ENCODE peak calls at places on chromosome 11, in nine cellular contexts. O is A549; E is CD8-positive, alpha-beta memory T cell; S is effector memory CD4-positive, alpha-beta T cell; D is aorta; L is AG04449; Q is Peyer's patch; I is choroid plexus epithelial cell; F is GM12865. K is an unnamed sample.

GRCh38 chr11:2768471-2769408 is 68.9 kb upstream of the KCNQ1OT1 start:
- DNase-seq in O (peak), E (no peak), S (no peak), D (peak), L (peak), Q (peak), I (peak), F (no peak), K (no peak)

GRCh38 chr11:19679952-19680823 is 32.4 kb upstream of the NAV2 start:
- DNase-seq in O (peak), E (no peak), S (no peak), D (peak), L (peak), Q (peak), I (peak), F (no peak), K (peak)

GRCh38 chr11:12625438-12626071 is 48.7 kb upstream of the TEAD1 start:
- DNase-seq in O (no peak), E (no peak), S (no peak), D (no peak), L (peak), Q (no peak), I (peak), F (no peak), K (peak)

GRCh38 chr11:62880231-62880802 is 379 bp upstream of the SLC3A2 start:
- DNase-seq in O (peak), E (no peak), S (no peak), D (peak), L (no peak), Q (no peak), I (peak), F (peak), K (no peak)

GRCh38 chr11:63240791-63241379 is 2.5 kb downstream of the SLC22A25 start:
- DNase-seq in O (no peak), E (no peak), S (no peak), D (no peak), L (no peak), Q (no peak), I (no peak), F (no peak), K (no peak)

GRCh38 chr11:111205622-111206385 is 39.7 kb upstream of the POU2AF2 start:
- DNase-seq in O (no peak), E (no peak), S (no peak), D (no peak), L (no peak), Q (no peak), I (no peak), F (no peak), K (no peak)

GRCh38 chr11:129637473-129637872 is 178.2 kb upstream of the TMEM45B start:
- DNase-seq in O (no peak), E (no peak), S (no peak), D (no peak), L (no peak), Q (no peak), I (peak), F (no peak), K (no peak)

GRCh38 chr11:76233196-76233921 is 27.1 kb upstream of the WNT11 start:
- DNase-seq in O (no peak), E (no peak), S (no peak), D (no peak), L (no peak), Q (no peak), I (no peak), F (no peak), K (no peak)

GRCh38 chr11:33722579-33723234 is 13.5 kb downstream of the CD59 start:
- DNase-seq in O (no peak), E (no peak), S (no peak), D (peak), L (no peak), Q (no peak), I (no peak), F (peak), K (no peak)

GRCh38 chr11:103326070-103326794 is 217.0 kb downstream of the DYNC2H1 start:
- DNase-seq in O (peak), E (peak), S (peak), D (peak), L (peak), Q (no peak), I (peak), F (peak), K (peak)

GRCh38 chr11:72040497-72041363 is 39.6 kb downstream of the NUMA1 start:
- DNase-seq in O (peak), E (peak), S (peak), D (peak), L (peak), Q (peak), I (peak), F (peak), K (peak)

GRCh38 chr11:21896216-21896615 is 296.7 kb upstream of the ANO5 start:
- DNase-seq in O (no peak), E (no peak), S (no peak), D (no peak), L (no peak), Q (no peak), I (no peak), F (no peak), K (no peak)

GRCh38 chr11:73330569-73331093 is 22.6 kb downstream of the ARHGEF17 start:
- DNase-seq in O (peak), E (no peak), S (no peak), D (no peak), L (no peak), Q (no peak), I (peak), F (no peak), K (no peak)

GRCh38 chr11:10925149-10925926 is 67.5 kb upstream of the ZBED5 start:
- DNase-seq in O (no peak), E (no peak), S (no peak), D (no peak), L (no peak), Q (no peak), I (no peak), F (no peak), K (no peak)

GRCh38 chr11:6320411-6321207 is at the start of gene CAVIN3:
- DNase-seq in O (peak), E (no peak), S (no peak), D (peak), L (no peak), Q (peak), I (peak), F (peak), K (no peak)

GRCh38 chr11:78656327-78656726 is 81.7 kb upstream of the NARS2 start:
- DNase-seq in O (no peak), E (no peak), S (no peak), D (no peak), L (no peak), Q (no peak), I (no peak), F (no peak), K (no peak)

GRCh38 chr11:42576318-42576717 is 735.5 kb upstream of the API5 start:
- DNase-seq in O (no peak), E (no peak), S (no peak), D (no peak), L (no peak), Q (no peak), I (no peak), F (no peak), K (no peak)

GRCh38 chr11:6608726-6609501 is 3.1 kb downstream of the TAF10 start:
- DNase-seq in O (no peak), E (no peak), S (no peak), D (peak), L (no peak), Q (no peak), I (no peak), F (no peak), K (no peak)

GRCh38 chr11:67303989-67304411 is 670 bp downstream of the SSH3 start:
- DNase-seq in O (no peak), E (peak), S (no peak), D (peak), L (no peak), Q (peak), I (no peak), F (no peak), K (no peak)

GRCh38 chr11:115645631-115646271 is 141.5 kb upstream of the CADM1 start:
- DNase-seq in O (no peak), E (no peak), S (no peak), D (no peak), L (no peak), Q (no peak), I (no peak), F (no peak), K (no peak)

GRCh38 chr11:119144825-119145476 is 3.9 kb upstream of the ABCG4 start:
- DNase-seq in O (peak), E (no peak), S (no peak), D (peak), L (no peak), Q (peak), I (peak), F (peak), K (peak)

GRCh38 chr11:123180166-123180565 is 14.9 kb downstream of the CLMP start:
- DNase-seq in O (no peak), E (no peak), S (no peak), D (no peak), L (no peak), Q (no peak), I (peak), F (no peak), K (no peak)

GRCh38 chr11:134372961-134373360 is 39.1 kb downstream of the B3GAT1 start:
- DNase-seq in O (no peak), E (peak), S (no peak), D (peak), L (no peak), Q (peak), I (no peak), F (no peak), K (no peak)

GRCh38 chr11:121687961-121688566 is 235.3 kb upstream of the SORL1-AS1 start:
- DNase-seq in O (no peak), E (no peak), S (no peak), D (no peak), L (no peak), Q (no peak), I (peak), F (no peak), K (no peak)

GRCh38 chr11:45209904-45210699 is 63.7 kb downstream of the PRDM11 start:
- DNase-seq in O (no peak), E (no peak), S (no peak), D (peak), L (no peak), Q (peak), I (peak), F (peak), K (no peak)

GRCh38 chr11:118198370-118198769 is 21.9 kb upstream of the SCN2B start:
- DNase-seq in O (peak), E (peak), S (peak), D (peak), L (no peak), Q (peak), I (peak), F (peak), K (no peak)

GRCh38 chr11:123801765-123802164 is 4.4 kb downstream of the OR6M1 start:
- DNase-seq in O (no peak), E (no peak), S (no peak), D (no peak), L (no peak), Q (no peak), I (no peak), F (no peak), K (no peak)

GRCh38 chr11:116980136-116980793 is 118.0 kb downstream of the SIK3 start:
- DNase-seq in O (no peak), E (no peak), S (no peak), D (no peak), L (no peak), Q (no peak), I (no peak), F (peak), K (no peak)

GRCh38 chr11:93846411-93846810 is 4.0 kb downstream of the VSTM5 start:
- DNase-seq in O (no peak), E (no peak), S (no peak), D (no peak), L (peak), Q (no peak), I (peak), F (no peak), K (no peak)

GRCh38 chr11:23314162-23314561 is 453.9 kb upstream of the CCDC179 start:
- DNase-seq in O (no peak), E (no peak), S (no peak), D (no peak), L (no peak), Q (no peak), I (no peak), F (no peak), K (no peak)

GRCh38 chr11:69127091-69127850 is 28.5 kb upstream of the SMIM38 start:
- DNase-seq in O (no peak), E (no peak), S (no peak), D (peak), L (no peak), Q (peak), I (no peak), F (no peak), K (no peak)

GRCh38 chr11:73513707-73514106 is 84.2 kb downstream of the FAM168A start:
- DNase-seq in O (no peak), E (no peak), S (no peak), D (no peak), L (no peak), Q (no peak), I (no peak), F (no peak), K (no peak)

GRCh38 chr11:116913000-116913399 is 75.6 kb upstream of the APOA1 start:
- DNase-seq in O (no peak), E (no peak), S (no peak), D (no peak), L (peak), Q (no peak), I (peak), F (no peak), K (peak)

GRCh38 chr11:14773755-14774154 is 118.3 kb downstream of the CYP2R1 start:
- DNase-seq in O (no peak), E (no peak), S (no peak), D (no peak), L (no peak), Q (no peak), I (peak), F (no peak), K (no peak)

GRCh38 chr11:108895579-108896480 is 231.0 kb downstream of the DDX10 start:
- DNase-seq in O (no peak), E (no peak), S (no peak), D (no peak), L (no peak), Q (no peak), I (peak), F (peak), K (no peak)

GRCh38 chr11:128057786-128058395 is 529.5 kb downstream of the ETS1 start:
- DNase-seq in O (no peak), E (no peak), S (no peak), D (no peak), L (no peak), Q (no peak), I (no peak), F (no peak), K (peak)

GRCh38 chr11:128055576-128056217 is 531.7 kb downstream of the ETS1 start:
- DNase-seq in O (no peak), E (no peak), S (no peak), D (no peak), L (no peak), Q (no peak), I (no peak), F (no peak), K (no peak)

GRCh38 chr11:128054323-128054910 is 532.9 kb downstream of the ETS1 start:
- DNase-seq in O (no peak), E (no peak), S (no peak), D (no peak), L (no peak), Q (no peak), I (no peak), F (no peak), K (no peak)

GRCh38 chr11:128048121-128048520 is 539.2 kb downstream of the ETS1 start:
- DNase-seq in O (no peak), E (no peak), S (no peak), D (no peak), L (no peak), Q (no peak), I (no peak), F (no peak), K (no peak)

DNA sequence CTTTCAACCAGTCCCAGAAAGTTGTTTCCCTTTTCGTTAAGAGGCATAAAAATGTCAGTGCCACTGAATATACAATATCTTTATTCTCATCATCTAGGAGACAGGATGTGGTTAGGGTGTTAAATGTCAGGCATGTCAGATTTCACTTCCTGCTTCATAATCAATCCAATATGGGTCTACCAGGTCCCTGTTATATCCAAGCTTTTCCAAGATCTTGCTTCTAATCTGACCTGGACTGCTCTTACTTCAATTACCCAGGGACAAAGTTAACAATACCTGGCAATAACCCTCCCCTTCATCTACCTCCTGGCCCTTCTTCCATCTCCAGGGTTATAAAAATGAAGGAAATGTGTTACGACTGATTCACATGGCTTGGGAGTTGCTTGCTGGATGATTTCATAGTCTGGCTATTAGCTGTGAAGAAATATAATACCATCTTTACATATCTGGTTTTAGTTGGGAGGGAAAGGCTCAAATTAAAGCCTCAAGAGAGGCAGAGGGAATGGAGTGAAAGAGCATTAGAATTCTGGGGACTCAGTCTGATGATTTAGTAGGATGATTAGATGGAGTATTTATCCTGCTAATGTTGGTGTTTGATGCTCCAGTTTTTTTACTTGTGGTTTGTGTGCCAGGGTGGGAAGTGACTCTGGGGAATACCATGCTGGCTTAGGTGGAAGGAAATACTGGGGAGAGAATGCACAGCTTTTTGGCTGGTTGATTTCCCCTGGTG is 534.3 kb downstream of the ETS1 start:
- DNase-seq in O (no peak), E (no peak), S (no peak), D (no peak), L (peak), Q (no peak), I (peak), F (no peak), K (no peak)
- H3K4me3 ChIP-seq in O (no peak), E (peak), S (peak), D (no peak), L (no peak), Q (no peak), I (no peak), F (no peak), K (no peak)

DNA sequence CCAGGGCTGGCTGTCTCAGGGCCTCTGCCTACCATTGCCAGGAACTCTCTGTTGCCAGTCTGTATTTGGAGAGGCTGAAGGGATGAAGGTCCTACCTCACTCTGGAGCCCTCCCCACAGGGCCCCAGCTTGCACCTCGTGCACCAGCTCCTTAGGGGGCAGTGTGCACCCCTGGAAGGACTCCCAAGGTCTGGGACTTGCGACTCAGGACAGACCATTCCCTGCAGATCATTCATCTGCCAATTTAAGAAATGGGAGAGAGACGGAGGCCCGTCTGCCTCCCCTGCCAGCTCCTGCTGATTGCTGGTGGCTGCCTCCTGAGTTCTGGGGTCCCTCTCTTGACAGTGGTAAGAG is 27.5 kb upstream of the MALAT1 start:
- DNase-seq in O (peak), E (no peak), S (no peak), D (peak), L (no peak), Q (peak), I (peak), F (peak), K (peak)
- H3K4me3 ChIP-seq in O (peak), E (peak), S (peak), D (no peak), L (peak), Q (peak), I (peak), F (peak), K (peak)

DNA sequence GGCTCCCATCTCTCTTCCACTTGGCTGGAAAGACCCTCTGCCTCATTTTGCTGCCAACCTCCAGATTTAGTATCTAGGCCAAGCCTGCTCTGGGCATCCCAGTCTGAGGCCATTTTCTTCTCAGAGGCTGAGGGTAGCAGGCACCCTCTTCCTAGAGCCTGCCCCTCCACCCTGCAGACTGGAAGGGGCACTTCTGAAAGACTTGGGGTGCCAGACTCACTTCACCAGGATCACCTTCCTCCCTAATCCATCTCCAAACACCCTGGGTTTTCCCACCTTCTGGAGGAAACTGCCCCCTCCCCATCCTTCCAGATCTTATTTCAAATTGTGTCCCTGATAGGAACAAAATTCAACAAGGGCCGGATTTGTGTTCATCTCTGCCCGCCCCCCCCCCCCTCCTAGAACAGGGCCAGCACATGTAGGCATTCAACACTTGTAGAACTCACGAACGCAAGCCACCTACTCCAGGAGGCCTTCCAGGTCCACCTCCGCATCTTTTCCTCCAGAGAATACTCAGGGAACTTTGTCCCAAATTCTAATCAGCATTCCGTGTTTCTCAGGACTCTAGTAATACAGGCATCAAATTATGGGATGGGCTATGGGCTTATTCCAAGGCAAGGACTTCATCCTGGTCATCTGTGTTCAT is 785 bp downstream of the UBE2L6 start:
- DNase-seq in O (no peak), E (no peak), S (no peak), D (no peak), L (no peak), Q (no peak), I (no peak), F (peak), K (no peak)
- H3K4me3 ChIP-seq in O (peak), E (peak), S (peak), D (peak), L (peak), Q (peak), I (peak), F (peak), K (peak)

DNA sequence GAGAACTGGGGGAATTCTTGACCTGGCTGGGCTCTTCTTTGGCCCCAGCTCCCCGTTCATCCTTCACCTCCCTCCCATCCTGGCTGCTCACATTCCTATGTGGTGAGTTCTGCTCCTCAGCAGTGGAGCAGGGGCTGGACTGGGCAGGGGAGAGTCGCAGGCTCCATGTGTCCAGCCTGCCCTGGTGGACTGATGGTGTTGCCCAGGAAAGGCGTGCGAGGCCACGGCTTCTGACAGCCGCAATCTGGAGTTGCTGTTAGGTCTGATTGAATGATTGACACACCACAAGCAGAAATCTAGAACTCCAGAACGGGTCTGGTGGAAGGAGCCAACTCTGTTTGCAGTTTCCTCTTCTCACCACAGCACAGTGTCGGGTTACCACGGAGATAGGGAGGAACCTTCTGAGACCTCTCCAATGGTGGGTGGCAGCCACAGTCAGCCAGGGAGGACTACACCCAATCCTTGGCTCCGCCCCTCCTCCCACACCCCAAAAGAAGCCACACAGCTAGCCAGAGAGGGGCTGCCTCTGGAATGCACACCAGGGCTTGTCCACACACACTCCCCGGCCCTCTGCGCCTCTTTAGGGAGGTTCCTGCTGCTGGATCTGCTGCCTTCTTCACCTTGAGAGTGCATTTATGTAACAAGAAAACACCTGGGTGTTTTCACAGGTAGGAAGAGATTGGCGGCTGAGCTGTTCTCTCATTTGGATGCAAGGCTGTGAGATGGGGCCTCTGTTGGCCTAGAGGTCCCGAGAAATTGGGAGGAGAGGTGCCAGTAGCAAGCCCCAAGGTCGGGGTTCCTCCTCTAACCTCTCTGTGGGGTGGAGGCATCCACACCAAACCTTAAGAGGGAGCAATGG is 56.4 kb upstream of the CD44 start:
- DNase-seq in O (peak), E (peak), S (peak), D (peak), L (no peak), Q (peak), I (peak), F (peak), K (no peak)
- H3K4me3 ChIP-seq in O (peak), E (peak), S (peak), D (no peak), L (no peak), Q (no peak), I (peak), F (peak), K (no peak)